ENCODE peak calls at places on chromosomes 1 and 21, in six cellular contexts. E is H9, L is cardiac muscle cell, I is psoas muscle, J is SK-N-MC, Z is foreskin keratinocyte. S is an unnamed sample.

GRCh38 chr21:29176721-29177120 is 46.3 kb downstream of the MAP3K7CL start:
- DNase-seq in L (no peak), J (no peak), I (no peak), E (no peak), Z (no peak), S (no peak)

GRCh38 chr1:12052008-12052573 is 11.0 kb upstream of the TNFRSF8 start:
- DNase-seq in E (peak; percentile 50), L (no peak), J (no peak), Z (peak; percentile 54), I (peak; percentile 86), S (peak; percentile 94)

GRCh38 chr1:97186381-97186780 is 464.8 kb downstream of the PTBP2 start:
- DNase-seq in E (peak; percentile 40), I (no peak), L (no peak), Z (no peak), J (no peak), S (no peak)

GRCh38 chr1:44565265-44565750 is 109.0 kb downstream of the TMEM53 start:
- DNase-seq in Z (no peak), L (no peak), E (no peak), J (no peak), I (no peak), S (no peak)

GRCh38 chr1:160375788-160376524 is 9.1 kb downstream of the NHLH1 start:
- DNase-seq in E (peak; percentile 67), L (no peak), J (no peak), I (no peak), Z (no peak), S (no peak)

GRCh38 chr1:155063550-155064108 is at the start of gene EFNA4:
- DNase-seq in L (peak; percentile 94), E (peak; percentile 95), Z (peak; percentile 76), I (peak; percentile 86), J (no peak), S (peak; percentile 93)

GRCh38 chr1:198778049-198778448 is 139.2 kb downstream of the PTPRC start:
- DNase-seq in E (no peak), Z (no peak), I (no peak), J (no peak), L (no peak), S (peak; percentile 80)

GRCh38 chr1:180157576-180158057 is 2.9 kb downstream of the QSOX1 start:
- DNase-seq in J (no peak), Z (no peak), E (no peak), L (no peak), I (no peak), S (no peak)

GRCh38 chr1:47944561-47944960 is 52.6 kb downstream of the TRABD2B start:
- DNase-seq in J (no peak), L (no peak), E (no peak), I (no peak), Z (no peak), S (no peak)

GRCh38 chr1:9824702-9825089 is 931 bp upstream of the CLSTN1 start:
- DNase-seq in I (no peak), J (no peak), Z (no peak), E (no peak), L (no peak), S (no peak)

GRCh38 chr1:174777262-174777661 is 222.5 kb upstream of the CACYBP start:
- DNase-seq in J (no peak), L (no peak), I (no peak), Z (no peak), E (no peak), S (no peak)

DNA sequence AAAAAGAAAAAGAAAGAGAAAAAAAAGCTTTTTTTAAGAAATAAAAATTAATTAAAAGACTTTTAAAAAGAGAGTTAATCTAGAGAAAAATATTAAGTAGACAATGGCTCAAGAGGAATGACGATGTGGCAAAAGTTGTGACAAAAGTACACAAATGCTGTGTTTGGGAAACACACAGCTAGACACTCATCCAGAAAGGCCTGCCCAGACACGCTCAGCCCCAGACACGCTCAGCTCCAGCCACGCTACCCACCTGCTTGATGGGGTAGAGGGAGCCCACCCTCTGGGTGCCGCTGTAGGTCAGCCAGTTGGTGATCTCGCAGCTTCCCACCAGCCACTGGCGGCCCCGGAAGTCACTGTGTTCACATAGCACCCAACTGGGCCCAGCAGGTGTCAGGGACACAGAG is 10.2 kb downstream of the CD52 start:
- DNase-seq in L (no peak), Z (no peak), E (no peak), J (no peak), I (no peak), S (no peak)
- H3K27ac ChIP-seq in L (no peak overlapping the region), Z (no peak overlapping the region), E (no peak overlapping the region), J (no peak overlapping the region), I (no peak overlapping the region), S (no peak overlapping the region)

DNA sequence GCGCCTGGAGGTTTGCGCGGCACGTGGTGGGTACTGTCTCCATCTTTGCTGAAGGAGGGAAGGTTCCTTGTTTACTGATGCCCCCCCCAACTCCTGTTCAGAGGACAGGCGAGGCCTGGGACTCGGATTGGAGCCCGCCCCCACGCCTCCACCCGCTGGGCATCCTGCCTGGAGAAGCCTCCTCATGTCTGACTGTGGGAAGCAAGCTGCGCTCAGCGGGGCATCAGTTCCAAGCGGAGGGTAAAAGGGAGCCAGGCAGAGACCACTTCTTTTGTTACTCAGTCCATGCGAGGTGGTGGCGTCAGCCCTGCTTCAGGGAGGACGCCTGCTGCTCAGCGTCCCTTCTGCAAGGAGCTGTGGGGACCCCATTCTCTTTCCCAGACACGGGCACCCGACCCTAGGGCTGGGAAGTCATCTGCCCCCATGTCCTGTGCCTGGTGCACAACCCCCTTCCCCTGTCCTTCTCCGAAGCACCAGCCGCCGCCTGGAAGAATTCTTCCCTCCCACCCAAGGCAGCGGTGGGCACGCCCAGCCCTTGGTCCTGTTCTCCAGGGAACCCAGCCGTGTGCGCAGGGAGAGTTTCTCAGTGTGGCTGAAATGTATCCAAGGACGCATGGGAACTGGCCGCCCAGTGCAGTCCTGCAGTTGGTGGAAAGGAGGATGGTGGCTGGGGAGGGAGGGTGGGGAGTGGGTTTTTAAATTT is 414.0 kb downstream of the CAMTA1 start:
- DNase-seq in I (no peak), J (no peak), E (peak; percentile 47), L (no peak), Z (no peak), S (no peak)
- H3K27ac ChIP-seq in I (no peak overlapping the region), J (no peak overlapping the region), E (no peak overlapping the region), L (no peak overlapping the region), Z (no peak overlapping the region), S (no peak overlapping the region)

GRCh38 chr1:71038942-71039341 is 8.7 kb downstream of the PTGER3 start:
- DNase-seq in Z (no peak), L (no peak), E (no peak), I (no peak), J (no peak), S (no peak)

GRCh38 chr1:71037066-71037465 is 10.6 kb downstream of the PTGER3 start:
- DNase-seq in L (no peak), J (no peak), E (no peak), Z (no peak), I (no peak), S (no peak)

GRCh38 chr1:71043061-71043460 is 4.6 kb downstream of the PTGER3 start:
- DNase-seq in L (no peak), Z (no peak), J (no peak), E (no peak), I (no peak), S (no peak)

GRCh38 chr1:71037829-71038620 is 9.6 kb downstream of the PTGER3 start:
- DNase-seq in E (no peak), I (no peak), J (no peak), L (no peak), Z (no peak), S (no peak)

DNA sequence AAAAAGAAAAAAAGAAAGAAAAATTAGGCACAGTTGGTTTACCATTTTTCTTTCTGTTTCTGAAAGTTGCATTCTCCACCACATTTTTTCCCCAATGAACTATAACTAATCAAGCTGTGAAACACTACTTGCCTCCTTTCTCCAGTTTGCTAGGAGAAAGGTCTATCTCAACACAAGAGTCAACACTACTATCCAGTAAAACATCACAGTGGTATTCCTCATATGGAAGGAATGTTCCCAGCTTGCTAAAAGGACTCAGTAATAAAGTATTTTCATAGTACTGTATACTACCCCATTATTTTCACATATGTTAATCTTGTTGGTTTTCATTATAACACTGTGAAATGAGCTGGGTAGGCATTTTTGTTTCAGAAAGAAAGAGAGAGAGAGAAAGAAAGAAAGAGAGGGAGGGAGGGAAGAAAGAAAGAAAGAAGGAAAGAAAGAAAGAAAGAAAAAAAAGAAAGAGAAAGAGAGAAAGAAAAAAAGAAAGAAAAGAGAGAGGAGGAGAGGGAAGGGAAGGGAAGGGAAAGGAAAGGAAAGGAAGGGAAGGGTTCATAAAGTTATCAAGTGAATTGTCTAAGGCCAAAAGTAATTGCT is 7.9 kb downstream of the PTGER3 start:
- DNase-seq in E (no peak), J (no peak), I (no peak), L (no peak), Z (no peak), S (no peak)
- H3K27ac ChIP-seq in E (no peak overlapping the region), J (no peak overlapping the region), I (no peak overlapping the region), L (no peak overlapping the region), Z (no peak overlapping the region), S (no peak overlapping the region)

DNA sequence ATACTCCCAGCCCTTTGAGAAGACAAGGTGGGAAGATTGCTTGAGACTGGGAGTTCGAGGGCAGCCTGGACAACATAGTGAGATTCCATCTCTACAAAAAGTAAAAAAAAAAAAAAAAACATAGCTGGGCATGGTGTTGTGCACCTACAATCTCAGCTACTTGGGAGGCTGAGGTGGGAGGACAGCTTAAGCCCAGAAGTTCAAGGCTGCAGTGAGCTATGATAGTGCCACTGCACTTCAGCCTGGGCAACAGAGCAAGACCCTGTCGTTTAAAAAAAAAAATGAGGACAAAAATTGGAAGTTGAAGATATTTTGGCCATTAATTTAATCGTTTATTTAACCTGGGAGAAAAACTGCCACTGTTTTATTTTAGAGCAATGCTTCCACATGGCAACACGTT is 1.1 kb downstream of the URB1 start:
- DNase-seq in I (no peak), E (no peak), Z (no peak), L (no peak), J (no peak), S (no peak)
- H3K27ac ChIP-seq in I (no peak overlapping the region), E (no peak overlapping the region), Z (no peak overlapping the region), L (no peak overlapping the region), J (no peak overlapping the region), S (no peak overlapping the region)

DNA sequence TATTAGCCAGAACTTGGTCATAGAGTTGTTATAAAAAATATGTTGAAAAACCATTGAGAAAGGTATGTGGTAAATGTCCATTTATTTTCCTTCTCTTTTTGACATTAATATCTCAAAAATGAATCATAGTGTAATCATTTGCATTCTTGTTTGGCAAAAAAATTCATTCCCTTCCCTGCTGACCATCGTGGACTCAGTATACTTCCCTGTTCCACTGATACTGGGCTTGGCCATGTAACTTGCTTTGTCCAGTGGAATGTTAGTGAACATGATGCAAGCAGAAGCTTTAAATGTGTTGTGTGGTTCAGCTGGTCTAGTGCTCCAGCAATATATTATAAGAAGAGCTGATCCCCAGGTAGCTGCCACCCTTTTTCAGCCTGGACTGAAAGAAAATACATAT is 197.2 kb downstream of the SEC16B start:
- DNase-seq in Z (no peak), E (no peak), I (no peak), L (no peak), J (no peak), S (no peak)
- H3K27ac ChIP-seq in Z (no peak overlapping the region), E (no peak overlapping the region), I (no peak overlapping the region), L (no peak overlapping the region), J (no peak overlapping the region), S (no peak overlapping the region)

GRCh38 chr1:19198820-19199219 is 11.2 kb downstream of the UBR4 start:
- DNase-seq in I (no peak), E (no peak), Z (no peak), J (no peak), L (no peak), S (no peak)
- H3K27ac ChIP-seq in I (no peak overlapping the region), E (no peak overlapping the region), Z (no peak overlapping the region), J (no peak overlapping the region), L (peak overlapping the region; percentile 93), S (no peak overlapping the region)

GRCh38 chr1:244231572-244232315 is 180.7 kb downstream of the ZBTB18 start:
- DNase-seq in I (peak; percentile 83), Z (no peak), J (no peak), E (no peak), L (no peak), S (no peak)
- H3K27ac ChIP-seq in I (peak overlapping the region; percentile 89), Z (no peak overlapping the region), J (no peak overlapping the region), E (no peak overlapping the region), L (no peak overlapping the region), S (no peak overlapping the region)